ENCODE peak calls at places on chromosomes 4 and X, in eight cellular contexts. Z, Q, E, X, W, U, G and F are unnamed samples.

GRCh38 chrX:19954707-19955106 is 36.2 kb downstream of the BCLAF3 start:
- DNase-seq in U (no peak), Z (no peak), Q (no peak), G (no peak), W (no peak), E (no peak), X (no peak), F (no peak)

GRCh38 chr4:94306713-94307112 is 35.9 kb downstream of the HPGDS start:
- DNase-seq in E (no peak), Z (no peak), G (no peak), Q (no peak), X (no peak), W (no peak), U (no peak), F (no peak)

GRCh38 chrX:79325263-79325958 is 41.7 kb downstream of the ITM2A start:
- DNase-seq in E (no peak), W (peak), X (peak), U (no peak), Z (no peak), G (no peak), Q (no peak), F (no peak)

GRCh38 chrX:21374994-21375794 is 976 bp downstream of the CNKSR2 start:
- DNase-seq in W (no peak), Z (no peak), G (no peak), Q (peak), X (no peak), E (peak), U (no peak), F (peak)

GRCh38 chr4:25938251-25939186 is 24.5 kb downstream of the SMIM20 start:
- DNase-seq in U (no peak), X (no peak), Q (no peak), E (no peak), W (no peak), G (peak), Z (peak), F (no peak)

GRCh38 chrX:119895843-119896326 is at the start of gene AKAP14:
- DNase-seq in Q (no peak), U (no peak), E (no peak), X (peak), W (no peak), Z (no peak), G (no peak), F (no peak)

GRCh38 chr4:113636438-113636818 is 125.1 kb downstream of the CAMK2D start:
- DNase-seq in Q (no peak), X (no peak), G (no peak), Z (no peak), U (no peak), E (no peak), W (peak), F (no peak)

GRCh38 chr4:74933562-74934015 is 673 bp downstream of the PARM1 start:
- DNase-seq in W (no peak), G (peak), U (peak), Q (peak), X (no peak), Z (no peak), E (peak), F (no peak)

GRCh38 chr4:127162741-127163140 is 470.0 kb upstream of the INTU start:
- DNase-seq in U (no peak), G (peak), W (no peak), X (no peak), E (no peak), Q (no peak), Z (no peak), F (no peak)

GRCh38 chrX:69503835-69504625 is at the start of gene NALF2:
- DNase-seq in U (peak), G (peak), W (no peak), Z (peak), Q (no peak), E (peak), X (peak), F (no peak)

GRCh38 chr4:144090744-144091143 is 49.8 kb downstream of the GYPA start:
- DNase-seq in X (no peak), Q (no peak), E (no peak), Z (no peak), W (no peak), G (no peak), U (no peak), F (no peak)

GRCh38 chr4:132642196-132642817 is 506.8 kb upstream of the PCDH10 start:
- DNase-seq in Z (peak), Q (no peak), W (no peak), U (no peak), X (peak), E (peak), G (peak), F (no peak)

GRCh38 chrX:9611436-9612145 is 146.7 kb downstream of the TBL1X start:
- DNase-seq in U (no peak), E (no peak), Q (no peak), W (no peak), Z (no peak), G (no peak), X (peak), F (no peak)

GRCh38 chrX:150268839-150269238 is 94.3 kb upstream of the MAMLD1 start:
- DNase-seq in U (no peak), Z (no peak), Q (no peak), X (no peak), W (no peak), G (no peak), E (no peak), F (no peak)

GRCh38 chr4:109576462-109576861 is 16.4 kb downstream of the MCUB start:
- DNase-seq in Z (no peak), Q (no peak), G (peak), W (no peak), X (no peak), E (no peak), U (no peak), F (no peak)

GRCh38 chr4:163392328-163392727 is 48.6 kb downstream of the NPY5R start:
- DNase-seq in E (no peak), Z (no peak), G (no peak), U (no peak), X (no peak), Q (no peak), W (no peak), F (no peak)

GRCh38 chrX:150692837-150693781 is at the start of gene MTMR1:
- DNase-seq in Z (no peak), X (peak), W (peak), U (peak), G (no peak), E (peak), Q (no peak), F (no peak)

GRCh38 chrX:16444353-16444752 is 205.6 kb upstream of the S100G start:
- DNase-seq in G (peak), U (no peak), W (no peak), X (no peak), Q (no peak), E (no peak), Z (no peak), F (no peak)

GRCh38 chr4:4721636-4722035 is 137.8 kb upstream of the MSX1 start:
- DNase-seq in G (no peak), E (no peak), U (no peak), X (no peak), W (no peak), Z (no peak), Q (no peak), F (no peak)

GRCh38 chrX:136823175-136823574 is 42.4 kb upstream of the ARHGEF6 start:
- DNase-seq in E (no peak), X (no peak), G (peak), W (no peak), Q (no peak), U (no peak), Z (no peak), F (no peak)

GRCh38 chr4:155353923-155354540 is 22.7 kb downstream of the MAP9 start:
- DNase-seq in W (no peak), X (peak), Z (peak), U (peak), Q (peak), G (peak), E (peak), F (peak)

GRCh38 chr4:42531631-42532030 is 125.3 kb downstream of the ATP8A1 start:
- DNase-seq in G (no peak), X (no peak), W (no peak), Z (no peak), U (no peak), Q (no peak), E (no peak), F (no peak)

GRCh38 chr4:95548738-95549245 is at the start of gene UNC5C:
- DNase-seq in W (no peak), Z (peak), X (peak), U (peak), E (peak), G (peak), Q (peak), F (no peak)

GRCh38 chrX:110089656-110090404 is 86.9 kb downstream of the TMEM164 start:
- DNase-seq in U (no peak), Q (no peak), G (peak), W (no peak), Z (no peak), X (no peak), E (no peak), F (no peak)

GRCh38 chr4:8578717-8579116 is 1.5 kb upstream of the GPR78 start:
- DNase-seq in E (no peak), Z (no peak), Q (no peak), U (peak), G (no peak), X (no peak), W (no peak), F (no peak)

GRCh38 chr4:147453561-147454141 is 27.2 kb upstream of the EDNRA start:
- DNase-seq in W (no peak), E (peak), G (peak), X (no peak), Q (no peak), U (no peak), Z (no peak), F (no peak)

GRCh38 chr4:26307027-26307426 is 13.8 kb upstream of the RBPJ start:
- DNase-seq in Z (no peak), U (no peak), Q (no peak), E (no peak), W (no peak), G (no peak), X (no peak), F (no peak)

GRCh38 chr4:111283066-111283677 is 660.3 kb upstream of the PITX2 start:
- DNase-seq in X (peak), U (peak), Q (no peak), W (no peak), G (peak), Z (peak), E (peak), F (peak)

GRCh38 chr4:11130195-11130975 is 298.3 kb downstream of the HS3ST1 start:
- DNase-seq in W (no peak), E (no peak), Q (no peak), G (peak), Z (no peak), X (no peak), U (no peak), F (no peak)

GRCh38 chrX:153662266-153662665 is 11.3 kb downstream of the PNCK start:
- DNase-seq in W (peak), X (peak), Z (peak), E (peak), U (peak), Q (no peak), G (no peak), F (no peak)

GRCh38 chr4:84856468-84856867 is 110.0 kb downstream of the WDFY3 start:
- DNase-seq in X (no peak), Q (no peak), U (no peak), G (no peak), W (no peak), Z (no peak), E (no peak), F (no peak)

GRCh38 chr4:54281060-54281781 is 52.1 kb downstream of the PDGFRA start:
- DNase-seq in E (peak), Q (peak), Z (peak), W (no peak), U (no peak), X (no peak), G (peak), F (peak)

DNA sequence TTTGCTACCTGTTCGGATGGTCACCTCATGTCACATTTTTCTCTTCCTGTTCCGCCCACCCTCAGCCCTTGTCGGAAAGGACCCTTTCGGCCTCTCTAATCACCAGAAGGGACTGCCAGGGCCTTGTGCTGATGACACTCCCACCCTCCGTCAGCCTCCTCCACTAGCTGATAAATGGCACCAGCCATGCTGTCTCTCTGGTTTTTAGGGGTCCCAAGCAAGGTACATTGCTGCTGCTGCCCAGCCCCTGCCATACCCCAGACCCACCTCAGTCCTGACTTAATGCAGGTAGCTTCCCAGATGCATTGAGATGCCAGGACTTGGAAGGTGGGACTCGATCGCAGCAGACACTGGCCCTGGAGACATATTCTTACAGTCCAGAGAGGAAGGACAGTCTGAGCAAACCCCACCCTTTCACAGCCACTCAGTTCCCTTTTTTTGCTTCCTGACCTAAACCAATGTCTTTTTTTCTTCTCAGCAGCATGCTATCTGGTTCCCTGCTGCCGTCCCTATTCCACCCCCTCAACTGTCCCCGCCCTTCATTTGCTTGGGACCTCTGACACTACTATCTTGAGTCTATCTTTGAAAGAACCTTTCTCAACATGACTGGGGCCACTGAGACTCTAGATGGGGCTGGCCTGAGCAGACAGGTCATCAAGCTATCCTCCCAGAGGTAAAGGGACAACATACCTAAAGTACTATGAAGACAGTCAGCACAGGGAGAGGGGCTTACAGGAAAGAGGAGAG is at the start of gene BTK:
- DNase-seq in U (no peak), Q (no peak), G (no peak), W (no peak), X (no peak), E (no peak), Z (no peak), F (no peak)
- H3K4me3 ChIP-seq in U (peak), Q (no peak), G (no peak), W (no peak), X (no peak), E (no peak), Z (no peak), F (no peak)

GRCh38 chrX:130173190-130173895 is 1.6 kb downstream of the RAB33A start:
- DNase-seq in G (peak), Q (peak), E (no peak), U (no peak), X (peak), Z (peak), W (no peak), F (peak)
- H3K4me3 ChIP-seq in G (no peak), Q (no peak), E (no peak), U (peak), X (no peak), Z (no peak), W (peak), F (no peak)

DNA sequence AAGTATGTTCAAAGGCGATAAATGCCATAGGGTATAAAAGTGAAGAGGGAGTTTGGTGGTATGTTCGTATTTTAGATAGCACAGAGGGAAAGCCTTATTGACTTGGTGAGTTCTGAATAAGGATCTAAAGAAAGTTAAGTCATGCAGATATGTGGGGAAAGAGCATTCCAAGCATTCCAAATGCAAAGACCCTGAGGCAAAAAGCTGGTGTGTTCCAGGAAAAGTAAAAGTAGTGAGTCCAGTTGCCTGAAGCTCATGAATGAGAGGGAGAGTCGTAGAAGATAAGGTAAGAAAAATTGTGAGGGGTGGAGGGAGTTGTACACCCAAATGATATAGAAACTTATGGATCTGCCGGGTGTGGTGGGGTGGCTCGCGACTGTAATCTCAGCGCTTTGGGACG is 426.7 kb downstream of the RPA4 start:
- DNase-seq in Z (no peak), E (no peak), G (peak), Q (no peak), W (no peak), X (peak), U (no peak), F (no peak)
- H3K4me3 ChIP-seq in Z (no peak), E (no peak), G (no peak), Q (no peak), W (no peak), X (peak), U (no peak), F (no peak)

GRCh38 chr4:87073187-87073569 is 138.4 kb downstream of the AFF1 start:
- DNase-seq in W (no peak), U (no peak), Q (no peak), G (no peak), X (peak), E (no peak), Z (no peak), F (no peak)
- H3K4me3 ChIP-seq in W (no peak), U (no peak), Q (no peak), G (peak), X (no peak), E (no peak), Z (no peak), F (no peak)